ENCODE peak calls at places on chromosomes 13 and 19, in four cellular contexts. F is NCI-H2227 treated with DMSO at 0.1 percent for 48 hours, H is hepatocyte, C is brain microvascular endothelial cell. I is an unnamed sample.
A peak's percentile ranks its signal among the peaks of the same experiment; 100 is the strongest.

GRCh38 chr13:51235756-51236564 is 13.8 kb downstream of the FAM124A start:
- DNase-seq in F (no peak), H (no peak), C (no peak), I (no peak)

GRCh38 chr19:40503300-40503699 is 36.5 kb downstream of the SPTBN4 start:
- DNase-seq in F (peak; percentile 75), H (no peak), C (no peak), I (no peak)

GRCh38 chr19:34319785-34320184 is 45.2 kb upstream of the GPI start:
- DNase-seq in F (no peak), H (no peak), C (no peak), I (no peak)

GRCh38 chr13:35789335-35790166 is 313.1 kb upstream of the MAB21L1 start:
- DNase-seq in F (no peak), H (peak; percentile 46), C (peak; percentile 11), I (no peak)

GRCh38 chr19:38183227-38183914 is 40.7 kb downstream of the DPF1 start:
- DNase-seq in F (peak; percentile 64), H (no peak), C (peak; percentile 22), I (no peak)

GRCh38 chr13:30038884-30039283 is 188.5 kb upstream of the UBL3 start:
- DNase-seq in F (no peak), H (no peak), C (no peak), I (no peak)

GRCh38 chr13:35472308-35473008 is 4.0 kb downstream of the MAB21L1 start:
- DNase-seq in F (no peak), H (no peak), C (no peak), I (no peak)

GRCh38 chr19:1668339-1669123 is 16.1 kb upstream of the TCF3 start:
- DNase-seq in F (no peak), H (peak; percentile 29), C (no peak), I (no peak)

GRCh38 chr19:12411893-12412292 is 10.8 kb upstream of the ZNF799 start:
- DNase-seq in F (no peak), H (no peak), C (no peak), I (no peak)

GRCh38 chr13:41241626-41242025 is 21.8 kb downstream of the MTRF1 start:
- DNase-seq in F (no peak), H (no peak), C (no peak), I (no peak)

GRCh38 chr19:5089283-5089682 is 120.4 kb downstream of the KDM4B start:
- DNase-seq in F (no peak), H (no peak), C (no peak), I (no peak)

GRCh38 chr19:58157045-58157728 is 6.6 kb upstream of the ZNF329 start:
- DNase-seq in F (no peak), H (no peak), C (no peak), I (no peak)

GRCh38 chr13:65595881-65596280 is 1634.3 kb downstream of the PCDH9 start:
- DNase-seq in F (no peak), H (no peak), C (peak; percentile 39), I (no peak)

GRCh38 chr13:114148521-114148855 is 16.1 kb upstream of the RASA3 start:
- DNase-seq in F (no peak), H (no peak), C (no peak), I (no peak)

GRCh38 chr13:44404261-44405139 is 30.9 kb downstream of the SERP2 start:
- DNase-seq in F (no peak), H (peak; percentile 56), C (no peak), I (no peak)

GRCh38 chr13:30805603-30806011 is 70.3 kb downstream of the ALOX5AP start:
- DNase-seq in F (no peak), H (no peak), C (no peak), I (no peak)

GRCh38 chr19:31992750-31993149 is 352.7 kb upstream of the ZNF507 start:
- DNase-seq in F (no peak), H (no peak), C (no peak), I (no peak)

GRCh38 chr13:26589754-26590153 is 32.3 kb downstream of the WASF3 start:
- DNase-seq in F (no peak), H (no peak), C (peak; percentile 33), I (no peak)

GRCh38 chr19:15249912-15250634 is 17.8 kb upstream of the EPHX3 start:
- DNase-seq in F (no peak), H (peak; percentile 39), C (peak; percentile 91), I (no peak)

GRCh38 chr13:72792640-72793039 is 10.7 kb downstream of the PIBF1 start:
- DNase-seq in F (no peak), H (no peak), C (no peak), I (no peak)

GRCh38 chr19:42051166-42052115 is 18.6 kb downstream of the GRIK5 start:
- DNase-seq in F (no peak), H (peak; percentile 40), C (no peak), I (no peak)

GRCh38 chr13:80101040-80101439 is 239.9 kb downstream of the SPRY2 start:
- DNase-seq in F (no peak), H (peak; percentile 10), C (peak; percentile 27), I (no peak)

I was measured in chondrocyte.